ENCODE peak calls at places on chromosomes 1 and 21, in nine cellular contexts. I is thoracic aorta, U is PC-9, J is MCF 10A, E is fibroblast of lung, K is bronchial epithelial cell, F is activated T-cell treated with anti-CD3 and anti-CD28 coated beads for 1 hour, M is iPS-NIHi11, V is posterior vena cava. C is an unnamed sample.
A peak's percentile ranks its signal among the peaks of the same experiment; 100 is the strongest.

GRCh38 chr1:186806477-186806876 is 22.3 kb upstream of the PLA2G4A start:
- DNase-seq in I (no peak), U (no peak), J (peak; percentile 58), E (peak; percentile 22), K (peak; percentile 64), F (no peak), M (peak; percentile 14), V (no peak), C (no peak)

GRCh38 chr21:42568834-42569731 is 55.4 kb downstream of the SLC37A1 start:
- DNase-seq in I (no peak), U (no peak), J (no peak), E (no peak), K (no peak), F (no peak), M (no peak), V (peak; percentile 76), C (peak; percentile 74)

GRCh38 chr1:38608202-38608864 is 251.2 kb downstream of the RRAGC start:
- DNase-seq in I (no peak), U (no peak), J (peak; percentile 17), E (no peak), K (no peak), F (no peak), M (peak; percentile 83), V (no peak), C (no peak)

GRCh38 chr1:196400478-196401453 is 207.5 kb downstream of the KCNT2 start:
- DNase-seq in I (no peak), U (no peak), J (peak; percentile 93), E (peak; percentile 93), K (peak; percentile 80), F (no peak), M (no peak), V (peak; percentile 71), C (no peak)

GRCh38 chr1:27979151-27979858 is 19.5 kb downstream of the XKR8 start:
- DNase-seq in I (no peak), U (peak; percentile 46), J (peak; percentile 66), E (peak; percentile 88), K (peak; percentile 69), F (no peak), M (peak; percentile 29), V (no peak), C (no peak)

GRCh38 chr1:39087109-39087834 is 61.1 kb downstream of the NDUFS5 start:
- DNase-seq in I (no peak), U (no peak), J (no peak), E (peak; percentile 76), K (peak; percentile 50), F (no peak), M (no peak), V (peak; percentile 83), C (no peak)

GRCh38 chr1:159421821-159422220 is 10.2 kb upstream of the OR10J4 start:
- DNase-seq in I (no peak), U (no peak), J (no peak), E (no peak), K (no peak), F (no peak), M (peak; percentile 34), V (peak; percentile 36), C (no peak)

GRCh38 chr1:168717906-168718891 is 10.8 kb downstream of the DPT start:
- DNase-seq in I (no peak), U (no peak), J (no peak), E (no peak), K (no peak), F (no peak), M (no peak), V (no peak), C (no peak)

GRCh38 chr1:178165196-178165595 is 71.3 kb downstream of the RASAL2 start:
- DNase-seq in I (no peak), U (no peak), J (no peak), E (no peak), K (no peak), F (no peak), M (no peak), V (no peak), C (no peak)

GRCh38 chr1:207719209-207719608 is 32.6 kb upstream of the CD46 start:
- DNase-seq in I (no peak), U (no peak), J (no peak), E (no peak), K (no peak), F (no peak), M (no peak), V (no peak), C (no peak)

GRCh38 chr1:112312879-112313278 is 83.1 kb upstream of the CTTNBP2NL start:
- DNase-seq in I (no peak), U (no peak), J (no peak), E (no peak), K (no peak), F (no peak), M (no peak), V (no peak), C (no peak)

GRCh38 chr1:5522605-5523145 is 469.6 kb downstream of the NPHP4 start:
- DNase-seq in I (no peak), U (no peak), J (no peak), E (no peak), K (no peak), F (no peak), M (no peak), V (no peak), C (peak; percentile 59)